ENCODE peak calls at places on chromosomes 16 and 17, in six cellular contexts. H, G, X, E, O and T are unnamed samples.

GRCh38 chr16:23857256-23857891 is 21.6 kb downstream of the PRKCB start:
- DNase-seq in H (no peak), G (no peak), X (no peak), E (no peak), O (no peak), T (no peak)

GRCh38 chr17:66678061-66678460 is 156.9 kb upstream of the CACNG5 start:
- DNase-seq in H (no peak), G (no peak), X (no peak), E (peak; percentile 10), O (no peak), T (no peak)

GRCh38 chr16:70416748-70417616 is 21.9 kb downstream of the ST3GAL2 start:
- DNase-seq in H (no peak), G (no peak), X (no peak), E (no peak), O (no peak), T (no peak)

GRCh38 chr17:77609553-77610517 is 348.7 kb upstream of the TNRC6C start:
- DNase-seq in H (peak; percentile 33), G (peak; percentile 67), X (no peak), E (peak; percentile 25), O (no peak), T (no peak)

GRCh38 chr17:46060461-46060860 is 61.4 kb downstream of the STH start:
- DNase-seq in H (no peak), G (no peak), X (no peak), E (no peak), O (no peak), T (no peak)

GRCh38 chr17:37570527-37571093 is 38.6 kb downstream of the SYNRG start:
- DNase-seq in H (no peak), G (peak; percentile 8), X (peak; percentile 92), E (peak; percentile 87), O (peak; percentile 36), T (peak; percentile 25)

GRCh38 chr16:82049484-82049883 is 14.4 kb downstream of the HSD17B2 start:
- DNase-seq in H (no peak), G (no peak), X (no peak), E (no peak), O (no peak), T (no peak)

GRCh38 chr17:49013311-49014205 is 16.4 kb downstream of the IGF2BP1 start:
- DNase-seq in H (no peak), G (no peak), X (peak; percentile 27), E (peak; percentile 94), O (no peak), T (no peak)

GRCh38 chr17:44083250-44083849 is 12.8 kb downstream of the G6PC3 start:
- DNase-seq in H (no peak), G (no peak), X (peak; percentile 75), E (peak; percentile 59), O (no peak), T (no peak)

GRCh38 chr17:67285360-67285759 is 40.4 kb upstream of the HELZ start:
- DNase-seq in H (no peak), G (no peak), X (no peak), E (no peak), O (no peak), T (no peak)

GRCh38 chr17:82882715-82883446 is 43.1 kb upstream of the ZNF750 start:
- DNase-seq in H (peak; percentile 49), G (peak; percentile 89), X (no peak), E (no peak), O (no peak), T (no peak)

GRCh38 chr16:66881014-66881417 is 701 bp downstream of the PDP2 start:
- DNase-seq in H (no peak), G (no peak), X (no peak), E (no peak), O (no peak), T (no peak)

GRCh38 chr17:57585341-57586098 is 159.6 kb downstream of the CCDC182 start:
- DNase-seq in H (no peak), G (no peak), X (no peak), E (no peak), O (peak; percentile 70), T (no peak)

GRCh38 chr17:43905400-43905984 is 1.8 kb downstream of the MPP2 start:
- DNase-seq in H (no peak), G (no peak), X (no peak), E (peak; percentile 52), O (peak; percentile 45), T (no peak)

GRCh38 chr17:49515196-49515770 is 20.2 kb downstream of the NGFR start:
- DNase-seq in H (no peak), G (no peak), X (peak; percentile 55), E (peak; percentile 94), O (peak; percentile 97), T (peak; percentile 44)

GRCh38 chr17:29616300-29617048 is 6.2 kb downstream of the CORO6 start:
- DNase-seq in H (no peak), G (no peak), X (no peak), E (no peak), O (peak; percentile 14), T (no peak)

GRCh38 chr16:21653571-21653970 is 1.2 kb upstream of the IGSF6 start:
- DNase-seq in H (no peak), G (no peak), X (no peak), E (no peak), O (no peak), T (no peak)

GRCh38 chr17:16878547-16879100 is 93.3 kb downstream of the TNFRSF13B start:
- DNase-seq in H (no peak), G (no peak), X (no peak), E (peak; percentile 19), O (no peak), T (no peak)

GRCh38 chr17:55496094-55496881 is 15.0 kb downstream of the SMIM36 start:
- DNase-seq in H (no peak), G (no peak), X (no peak), E (no peak), O (peak; percentile 21), T (no peak)

GRCh38 chr17:17792551-17793377 is 44.0 kb downstream of the SREBF1 start:
- DNase-seq in H (no peak), G (peak; percentile 69), X (no peak), E (peak; percentile 69), O (peak; percentile 67), T (no peak)

GRCh38 chr17:38418693-38419507 is 9.4 kb upstream of the ARHGAP23 start:
- DNase-seq in H (no peak), G (no peak), X (no peak), E (peak; percentile 71), O (no peak), T (no peak)

GRCh38 chr17:81904600-81905423 is 2.8 kb downstream of the NPB start:
- DNase-seq in H (no peak), G (no peak), X (no peak), E (no peak), O (no peak), T (no peak)

GRCh38 chr17:45222273-45222993 is 748 bp downstream of the FMNL1 start:
- DNase-seq in H (no peak), G (no peak), X (no peak), E (peak; percentile 68), O (no peak), T (no peak)

GRCh38 chr17:64707077-64707591 is 45.0 kb upstream of the SMURF2 start:
- DNase-seq in H (no peak), G (no peak), X (peak; percentile 78), E (peak; percentile 45), O (no peak), T (peak; percentile 93)

GRCh38 chr16:30557397-30557949 is 701 bp downstream of the ZNF764 start:
- DNase-seq in H (no peak), G (no peak), X (no peak), E (no peak), O (no peak), T (no peak)